ENCODE peak calls at places on chromosomes 6 and 20, in ten cellular contexts. B is WTC11; Z is LoVo; W is NCI-H1105; U is MCF 10A; R is activated T-cell treated with anti-CD3 and anti-CD28 coated beads, Interleukin-2, amount 50 U/mL, for 4 hours; X is COR-L47; D is HEK293T; N is NCI-H2081; H is foreskin melanocyte. J is an unnamed sample.

GRCh38 chr6:327538-328183 is 35.4 kb downstream of the DUSP22 start:
- DNase-seq in U (no peak), D (no peak), N (no peak), X (no peak), R (no peak), B (no peak), H (no peak), W (no peak), Z (no peak), J (no peak)

GRCh38 chr20:14142171-14142570 is 146.9 kb downstream of the MACROD2 start:
- DNase-seq in W (peak), D (peak), B (peak), X (peak), Z (peak), U (peak), N (peak), R (no peak), H (peak), J (no peak)

GRCh38 chr20:50017576-50018248 is 34.9 kb downstream of the SNAI1 start:
- DNase-seq in H (no peak), W (no peak), N (no peak), U (no peak), Z (no peak), B (no peak), D (no peak), X (no peak), R (no peak), J (no peak)

GRCh38 chr6:16720861-16721260 is 40.4 kb downstream of the ATXN1 start:
- DNase-seq in B (no peak), R (no peak), H (no peak), D (no peak), Z (no peak), X (no peak), N (no peak), U (no peak), W (no peak), J (no peak)

GRCh38 chr6:125550892-125551291 is 198.5 kb upstream of the HEY2 start:
- DNase-seq in B (no peak), X (no peak), H (no peak), Z (no peak), U (no peak), D (no peak), R (no peak), W (no peak), N (no peak), J (no peak)

GRCh38 chr6:129662980-129663431 is 47.0 kb downstream of the ARHGAP18 start:
- DNase-seq in X (no peak), N (no peak), U (no peak), Z (no peak), D (no peak), R (no peak), H (no peak), B (no peak), W (no peak), J (no peak)

GRCh38 chr6:34982424-34982852 is 93.4 kb downstream of the ANKS1A start:
- DNase-seq in X (peak), D (no peak), W (no peak), B (no peak), R (no peak), H (no peak), N (peak), U (peak), Z (no peak), J (no peak)

GRCh38 chr6:49634080-49634810 is 2.4 kb downstream of the RHAG start:
- DNase-seq in N (no peak), U (no peak), B (no peak), H (no peak), D (no peak), W (no peak), Z (no peak), X (no peak), R (no peak), J (no peak)

GRCh38 chr6:13924146-13924948 is 405 bp upstream of the RNF182 start:
- DNase-seq in U (peak), N (peak), X (peak), D (peak), H (peak), W (peak), R (peak), Z (no peak), B (peak), J (peak)

GRCh38 chr20:62066339-62066982 is 780 bp upstream of the TAF4 start:
- DNase-seq in U (peak), N (peak), W (peak), D (peak), R (peak), H (no peak), Z (peak), B (peak), X (peak), J (peak)

GRCh38 chr20:326645-327031 is 1.3 kb downstream of the SOX12 start:
- DNase-seq in W (peak), X (peak), D (no peak), H (no peak), N (no peak), U (peak), R (no peak), Z (no peak), B (no peak), J (no peak)

GRCh38 chr6:87766211-87766610 is 64.2 kb upstream of the AKIRIN2 start:
- DNase-seq in X (no peak), U (no peak), N (no peak), H (no peak), W (no peak), R (no peak), D (peak), B (no peak), Z (no peak), J (no peak)

GRCh38 chr6:30327232-30327746 is 562 bp downstream of the TRIM39 start:
- DNase-seq in X (no peak), N (no peak), R (no peak), D (no peak), B (no peak), W (peak), Z (no peak), H (no peak), U (no peak), J (no peak)

GRCh38 chr6:139605350-139605749 is 230.9 kb upstream of the CITED2 start:
- DNase-seq in U (peak), W (no peak), N (no peak), R (no peak), B (no peak), Z (no peak), D (no peak), X (no peak), H (no peak), J (no peak)

GRCh38 chr6:68746376-68746775 is 111.3 kb downstream of the ADGRB3 start:
- DNase-seq in D (no peak), B (no peak), W (no peak), R (no peak), Z (no peak), N (no peak), U (no peak), X (no peak), H (no peak), J (no peak)

GRCh38 chr6:52876056-52876787 is 33.3 kb downstream of the GSTA3 start:
- DNase-seq in N (no peak), Z (no peak), W (peak), B (no peak), H (no peak), R (no peak), X (peak), D (no peak), U (peak), J (no peak)

GRCh38 chr20:35663813-35664543 is 722 bp downstream of the CPNE1 start:
- DNase-seq in Z (peak), D (peak), R (peak), B (peak), X (peak), U (peak), N (peak), W (peak), H (no peak), J (peak)

GRCh38 chr20:40197744-40198143 is 491.3 kb downstream of the MAFB start:
- DNase-seq in R (no peak), B (no peak), W (no peak), N (no peak), X (no peak), Z (no peak), D (no peak), U (no peak), H (no peak), J (no peak)

GRCh38 chr6:28203201-28203600 is 21.9 kb upstream of the ZSCAN9 start:
- DNase-seq in R (no peak), B (peak), H (no peak), X (no peak), D (no peak), W (no peak), N (no peak), U (no peak), Z (no peak), J (no peak)

GRCh38 chr6:73455865-73456629 is 4.0 kb upstream of the CGAS start:
- DNase-seq in W (no peak), N (no peak), B (no peak), D (no peak), Z (no peak), X (no peak), U (peak), H (no peak), R (no peak), J (no peak)

GRCh38 chr20:58577139-58577806 is 62.1 kb upstream of the APCDD1L start:
- DNase-seq in N (no peak), U (no peak), R (no peak), W (no peak), X (no peak), Z (no peak), B (peak), H (no peak), D (no peak), J (no peak)

GRCh38 chr6:22036267-22036666 is 260.6 kb downstream of the PRL start:
- DNase-seq in W (peak), R (no peak), Z (peak), B (peak), D (no peak), U (peak), N (no peak), X (peak), H (no peak), J (no peak)

GRCh38 chr20:588932-589672 is 21.0 kb downstream of the TCF15 start:
- DNase-seq in N (no peak), X (no peak), Z (no peak), W (no peak), R (no peak), H (no peak), D (no peak), U (no peak), B (no peak), J (no peak)

GRCh38 chr6:106509420-106510089 is 119.7 kb downstream of the RTN4IP1 start:
- DNase-seq in D (no peak), R (peak), B (peak), W (no peak), U (peak), X (no peak), H (no peak), Z (no peak), N (no peak), J (no peak)

GRCh38 chr6:169589699-169590257 is 112.1 kb downstream of the WDR27 start:
- DNase-seq in U (no peak), H (peak), B (no peak), Z (no peak), R (no peak), D (no peak), N (no peak), X (no peak), W (no peak), J (no peak)

GRCh38 chr6:46392294-46392693 is 99.0 kb downstream of the RCAN2 start:
- DNase-seq in Z (no peak), N (no peak), B (no peak), W (no peak), U (no peak), H (no peak), D (no peak), X (no peak), R (no peak), J (no peak)

GRCh38 chr20:60455272-60455671 is 497.0 kb downstream of the CDH26 start:
- DNase-seq in N (no peak), R (no peak), H (no peak), W (no peak), D (no peak), U (no peak), Z (no peak), X (no peak), B (no peak), J (no peak)

GRCh38 chr20:47126374-47126705 is 230.2 kb downstream of the ZMYND8 start:
- DNase-seq in W (no peak), X (no peak), H (no peak), D (no peak), B (no peak), N (no peak), R (no peak), Z (no peak), U (no peak), J (no peak)

GRCh38 chr20:1273366-1273765 is 7.3 kb downstream of the SNPH start:
- DNase-seq in W (no peak), U (no peak), N (no peak), Z (no peak), R (no peak), D (no peak), X (no peak), B (no peak), H (no peak), J (no peak)

GRCh38 chr6:42257614-42258013 is 40.0 kb upstream of the MRPS10 start:
- DNase-seq in B (peak), H (no peak), U (no peak), X (no peak), R (no peak), D (no peak), N (no peak), Z (no peak), W (no peak), J (no peak)

J was measured in activated T-helper 9 cell treated with anti-CD3 and anti-CD28 coated beads, Interleukin-2, amount 50 U/mL, for 16 hours.